ENCODE peak calls at places on chromosomes 3 and 15, in four cellular contexts. One of them, this sample, is unnamed.
A peak's percentile ranks its signal among the peaks of the same experiment; 100 is the strongest.

GRCh38 chr3:46933261-46933660 is 43.3 kb downstream of the CCDC12 start:
- DNase-seq in neural progenitor cell: no peak
- DNase-seq in fibroblast of lung: no peak
- DNase-seq in lower lobe of right lung: peak; percentile 14
- DNase-seq in this sample: no peak

GRCh38 chr3:42134867-42135464 is 43.8 kb downstream of the TRAK1 start:
- DNase-seq in neural progenitor cell: no peak
- DNase-seq in fibroblast of lung: no peak
- DNase-seq in lower lobe of right lung: no peak
- DNase-seq in this sample: no peak

GRCh38 chr3:77259701-77260100 is 219.8 kb downstream of the ROBO2 start:
- DNase-seq in neural progenitor cell: no peak
- DNase-seq in fibroblast of lung: no peak
- DNase-seq in lower lobe of right lung: no peak
- DNase-seq in this sample: no peak

GRCh38 chr3:182028081-182028480 is 316.4 kb downstream of the SOX2 start:
- DNase-seq in neural progenitor cell: no peak
- DNase-seq in fibroblast of lung: peak; percentile 76
- DNase-seq in lower lobe of right lung: no peak
- DNase-seq in this sample: no peak

GRCh38 chr3:126493731-126494130 is 18.0 kb upstream of the ZXDC start:
- DNase-seq in neural progenitor cell: peak; percentile 45
- DNase-seq in fibroblast of lung: peak; percentile 8
- DNase-seq in lower lobe of right lung: no peak
- DNase-seq in this sample: peak; percentile 27

GRCh38 chr15:74262635-74263034 is 26.5 kb downstream of the CCDC33 start:
- DNase-seq in neural progenitor cell: no peak
- DNase-seq in fibroblast of lung: no peak
- DNase-seq in lower lobe of right lung: no peak
- DNase-seq in this sample: no peak

GRCh38 chr3:138694287-138695007 is 85.9 kb downstream of the FAIM start:
- DNase-seq in neural progenitor cell: no peak
- DNase-seq in fibroblast of lung: peak; percentile 99
- DNase-seq in lower lobe of right lung: no peak
- DNase-seq in this sample: no peak

GRCh38 chr15:89419370-89419984 is 76.9 kb downstream of the RHCG start:
- DNase-seq in neural progenitor cell: peak; percentile 92
- DNase-seq in fibroblast of lung: peak; percentile 18
- DNase-seq in lower lobe of right lung: no peak
- DNase-seq in this sample: peak; percentile 56

GRCh38 chr3:68787227-68787626 is 145.1 kb downstream of the TAFA4 start:
- DNase-seq in neural progenitor cell: no peak
- DNase-seq in fibroblast of lung: no peak
- DNase-seq in lower lobe of right lung: no peak
- DNase-seq in this sample: no peak

GRCh38 chr3:194967126-194968117 is 281.7 kb downstream of the FAM43A start:
- DNase-seq in neural progenitor cell: no peak
- DNase-seq in fibroblast of lung: no peak
- DNase-seq in lower lobe of right lung: no peak
- DNase-seq in this sample: no peak

GRCh38 chr3:56862352-56863062 is 60.8 kb upstream of the ARHGEF3 start:
- DNase-seq in neural progenitor cell: no peak
- DNase-seq in fibroblast of lung: peak; percentile 96
- DNase-seq in lower lobe of right lung: no peak
- DNase-seq in this sample: no peak

GRCh38 chr3:144529562-144529961 is 557.9 kb downstream of the DIPK2A start:
- DNase-seq in neural progenitor cell: no peak
- DNase-seq in fibroblast of lung: no peak
- DNase-seq in lower lobe of right lung: no peak
- DNase-seq in this sample: no peak

GRCh38 chr3:143328459-143328858 is 208.9 kb downstream of the CHST2 start:
- DNase-seq in neural progenitor cell: no peak
- DNase-seq in fibroblast of lung: no peak
- DNase-seq in lower lobe of right lung: no peak
- DNase-seq in this sample: no peak

GRCh38 chr3:73461582-73461981 is 163.2 kb downstream of the PDZRN3 start:
- DNase-seq in neural progenitor cell: no peak
- DNase-seq in fibroblast of lung: no peak
- DNase-seq in lower lobe of right lung: no peak
- DNase-seq in this sample: no peak

GRCh38 chr3:196008929-196009328 is 73.0 kb downstream of the TFRC start:
- DNase-seq in neural progenitor cell: no peak
- DNase-seq in fibroblast of lung: no peak
- DNase-seq in lower lobe of right lung: no peak
- DNase-seq in this sample: no peak

GRCh38 chr15:35115155-35115725 is 30.1 kb upstream of the NANOGP8 start:
- DNase-seq in neural progenitor cell: peak; percentile 24
- DNase-seq in fibroblast of lung: peak; percentile 82
- DNase-seq in lower lobe of right lung: no peak
- DNase-seq in this sample: no peak

GRCh38 chr15:35118987-35119386 is 33.9 kb upstream of the NANOGP8 start:
- DNase-seq in neural progenitor cell: no peak
- DNase-seq in fibroblast of lung: no peak
- DNase-seq in lower lobe of right lung: no peak
- DNase-seq in this sample: no peak

GRCh38 chr15:35120173-35120572 is 35.1 kb upstream of the NANOGP8 start:
- DNase-seq in neural progenitor cell: no peak
- DNase-seq in fibroblast of lung: no peak
- DNase-seq in lower lobe of right lung: no peak
- DNase-seq in this sample: no peak

GRCh38 chr15:35121611-35122359 is 36.7 kb upstream of the NANOGP8 start:
- DNase-seq in neural progenitor cell: no peak
- DNase-seq in fibroblast of lung: no peak
- DNase-seq in lower lobe of right lung: no peak
- DNase-seq in this sample: no peak

DNA sequence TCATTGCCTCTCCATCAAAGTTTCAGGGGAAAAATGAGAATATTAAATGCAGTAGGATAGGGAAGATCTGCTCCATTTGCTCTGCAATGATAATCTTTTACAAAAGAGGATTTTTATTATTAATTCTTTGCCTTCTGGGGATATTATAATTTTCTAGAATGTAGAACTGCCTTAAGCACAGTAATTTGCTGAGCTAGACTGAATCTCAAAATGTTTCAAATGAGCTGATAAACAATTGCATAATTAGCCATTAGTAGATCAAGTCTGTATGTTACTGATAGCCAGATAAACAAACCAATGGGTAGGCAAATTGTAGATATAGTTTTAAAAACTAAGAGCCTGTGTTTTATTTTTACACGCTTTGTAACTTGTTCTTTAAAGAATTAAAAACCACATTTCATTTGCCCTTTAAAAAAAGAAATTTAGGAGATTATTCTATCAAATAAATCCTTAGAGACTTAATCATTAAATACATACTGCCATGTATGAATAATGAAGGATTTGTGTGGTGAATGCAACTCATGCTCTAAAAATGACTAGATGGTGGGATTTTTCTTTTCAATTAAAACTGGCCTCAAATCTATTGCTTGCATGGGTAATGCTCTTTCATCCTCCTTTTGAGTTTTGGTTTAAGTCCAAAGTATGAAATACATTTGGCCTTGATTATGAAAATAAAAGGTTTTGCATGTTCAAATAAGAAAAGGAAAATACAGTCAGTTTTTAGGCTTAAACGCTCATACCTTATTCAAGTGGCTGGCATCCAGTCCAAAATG is 32.6 kb upstream of the NANOGP8 start:
- DNase-seq in neural progenitor cell: no peak
- DNase-seq in fibroblast of lung: peak; percentile 51
- DNase-seq in lower lobe of right lung: no peak
- DNase-seq in this sample: no peak
- H3K4me3 ChIP-seq in neural progenitor cell: no peak overlapping the region
- H3K4me3 ChIP-seq in fibroblast of lung: no peak overlapping the region
- H3K4me3 ChIP-seq in lower lobe of right lung: no peak overlapping the region
- H3K4me3 ChIP-seq in this sample: no peak overlapping the region

GRCh38 chr3:58120075-58120812 is 90.5 kb downstream of the DNASE1L3 start:
- DNase-seq in neural progenitor cell: no peak
- DNase-seq in fibroblast of lung: no peak
- DNase-seq in lower lobe of right lung: no peak
- DNase-seq in this sample: no peak

GRCh38 chr3:58124387-58124786 is 86.4 kb downstream of the DNASE1L3 start:
- DNase-seq in neural progenitor cell: no peak
- DNase-seq in fibroblast of lung: no peak
- DNase-seq in lower lobe of right lung: no peak
- DNase-seq in this sample: no peak

GRCh38 chr3:58121183-58121582 is 89.6 kb downstream of the DNASE1L3 start:
- DNase-seq in neural progenitor cell: no peak
- DNase-seq in fibroblast of lung: no peak
- DNase-seq in lower lobe of right lung: no peak
- DNase-seq in this sample: no peak

GRCh38 chr3:58119221-58119620 is 91.6 kb downstream of the DNASE1L3 start:
- DNase-seq in neural progenitor cell: no peak
- DNase-seq in fibroblast of lung: no peak
- DNase-seq in lower lobe of right lung: no peak
- DNase-seq in this sample: no peak

DNA sequence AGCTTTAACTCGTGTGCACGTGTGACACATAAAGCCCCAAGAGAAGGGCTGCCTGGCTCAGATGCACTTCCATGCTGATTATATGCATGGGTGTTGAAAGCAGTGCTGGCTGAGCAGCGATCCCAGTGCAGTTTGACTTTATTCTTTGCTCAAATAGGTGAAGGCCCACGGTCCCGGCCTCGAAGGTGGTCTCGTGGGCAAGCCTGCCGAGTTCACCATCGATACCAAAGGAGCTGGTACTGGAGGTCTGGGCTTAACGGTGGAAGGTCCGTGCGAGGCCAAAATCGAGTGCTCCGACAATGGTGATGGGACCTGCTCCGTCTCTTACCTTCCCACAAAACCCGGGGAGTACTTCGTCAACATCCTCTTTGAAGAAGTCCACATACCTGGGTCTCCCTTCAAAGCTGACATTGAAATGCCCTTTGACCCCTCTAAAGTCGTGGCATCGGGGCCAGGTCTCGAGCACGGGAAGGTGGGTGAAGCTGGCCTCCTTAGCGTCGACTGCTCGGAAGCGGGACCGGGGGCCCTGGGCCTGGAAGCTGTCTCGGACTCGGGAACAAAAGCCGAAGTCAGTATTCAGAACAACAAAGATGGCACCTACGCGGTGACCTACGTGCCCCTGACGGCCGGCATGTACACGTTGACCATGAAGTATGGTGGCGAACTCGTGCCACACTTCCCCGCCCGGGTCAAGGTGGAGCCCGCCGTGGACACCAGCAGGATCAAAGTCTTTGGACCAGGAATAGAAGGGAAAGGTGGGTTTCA is 87.7 kb downstream of the DNASE1L3 start:
- DNase-seq in neural progenitor cell: no peak
- DNase-seq in fibroblast of lung: no peak
- DNase-seq in lower lobe of right lung: no peak
- DNase-seq in this sample: no peak
- H3K27me3 ChIP-seq in neural progenitor cell: no peaks in the 10 kb centered on the region
- H3K27me3 ChIP-seq in fibroblast of lung: no peaks in the 10 kb centered on the region
- H3K27me3 ChIP-seq in lower lobe of right lung: no peaks in the 10 kb centered on the region
- H3K27me3 ChIP-seq in this sample: no peaks in the 10 kb centered on the region

DNA sequence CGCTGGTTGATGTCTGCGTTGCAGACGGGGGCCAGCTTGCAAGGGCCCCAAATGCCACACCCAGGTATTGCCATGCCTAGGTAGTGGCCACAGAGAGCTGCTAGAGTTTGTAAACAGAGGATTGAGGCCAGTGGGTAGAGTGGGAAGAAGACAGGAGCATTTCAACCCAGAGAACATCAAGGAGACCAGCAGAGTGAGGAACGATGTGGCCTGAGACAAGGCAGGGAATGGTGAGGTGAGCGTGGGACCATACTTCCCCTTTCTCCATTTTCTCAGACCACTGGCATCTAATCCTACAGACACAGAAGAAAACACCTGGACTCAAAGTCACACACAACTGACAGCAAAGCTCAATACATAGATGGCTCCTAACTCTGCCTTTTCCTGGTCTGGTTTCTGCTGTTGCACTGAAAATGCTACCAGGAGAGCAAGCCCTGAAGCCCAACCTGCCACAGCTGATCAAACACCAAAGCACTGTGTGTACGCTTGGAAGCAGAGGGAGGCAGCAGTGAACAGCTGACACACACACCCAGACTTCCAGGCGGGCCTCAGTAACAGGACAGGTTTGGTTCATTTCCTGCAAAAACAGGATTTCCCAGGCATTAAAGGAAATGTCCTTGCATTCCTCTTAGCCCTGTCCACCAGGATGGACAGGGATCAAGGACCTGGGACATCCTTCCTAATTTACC is 1.6 kb downstream of the FAM174B start:
- DNase-seq in neural progenitor cell: peak; percentile 49
- DNase-seq in fibroblast of lung: peak; percentile 6
- DNase-seq in lower lobe of right lung: no peak
- DNase-seq in this sample: peak; percentile 37
- TF ChIP-seq CTCF in neural progenitor cell: no peak
- TF ChIP-seq CTCF in fibroblast of lung: no peak
- TF ChIP-seq CTCF in lower lobe of right lung: no peak
- TF ChIP-seq CTCF in this sample: no peak

GRCh38 chr3:177185035-177185574 is 12.2 kb downstream of the TBL1XR1 start:
- DNase-seq in neural progenitor cell: no peak
- DNase-seq in fibroblast of lung: no peak
- DNase-seq in lower lobe of right lung: no peak
- DNase-seq in this sample: no peak
- H3K4me3 ChIP-seq in neural progenitor cell: no peak overlapping the region
- H3K4me3 ChIP-seq in fibroblast of lung: no peak overlapping the region
- H3K4me3 ChIP-seq in lower lobe of right lung: no peak overlapping the region
- H3K4me3 ChIP-seq in this sample: no peak overlapping the region

GRCh38 chr3:16510620-16511319 is 2.7 kb downstream of the RFTN1 start:
- DNase-seq in neural progenitor cell: no peak
- DNase-seq in fibroblast of lung: no peak
- DNase-seq in lower lobe of right lung: no peak
- DNase-seq in this sample: no peak
- H3K27me3 ChIP-seq in neural progenitor cell: peaks cover 61% of the 10 kb centered on the region
- H3K27me3 ChIP-seq in fibroblast of lung: no peaks in the 10 kb centered on the region
- H3K27me3 ChIP-seq in lower lobe of right lung: no peaks in the 10 kb centered on the region
- H3K27me3 ChIP-seq in this sample: no peaks in the 10 kb centered on the region

GRCh38 chr3:186255703-186256331 is 106.2 kb downstream of the DGKG start:
- DNase-seq in neural progenitor cell: peak; percentile 67
- DNase-seq in fibroblast of lung: no peak
- DNase-seq in lower lobe of right lung: peak; percentile 54
- DNase-seq in this sample: no peak
- TF ChIP-seq CTCF in neural progenitor cell: peak; percentile 68
- TF ChIP-seq CTCF in fibroblast of lung: peak; percentile 4
- TF ChIP-seq CTCF in lower lobe of right lung: peak; percentile 20
- TF ChIP-seq CTCF in this sample: no peak

This sample was measured in heart left ventricle.